ENCODE peak calls at places on chromosomes 3 and 15, in six cellular contexts. One of them, this sample, is unnamed.

GRCh38 chr15:59001946-59002345 is 14.5 kb downstream of the RNF111 start:
- DNase-seq in uterus: no peak
- DNase-seq in thoracic aorta: no peak
- DNase-seq in NCI-H345: no peak
- DNase-seq in ovary: no peak
- DNase-seq in dermis blood vessel endothelial cell: no peak
- DNase-seq in this sample: no peak

GRCh38 chr15:45187894-45188830 is at the start of gene SHF:
- DNase-seq in ovary: peak; percentile 83
- DNase-seq in dermis blood vessel endothelial cell: peak; percentile 44
- DNase-seq in NCI-H345: peak; percentile 61
- DNase-seq in thoracic aorta: peak; percentile 32
- DNase-seq in uterus: peak; percentile 86
- DNase-seq in this sample: peak; percentile 47

GRCh38 chr15:90535254-90535653 is 5.5 kb downstream of the CRTC3 start:
- DNase-seq in uterus: no peak
- DNase-seq in NCI-H345: no peak
- DNase-seq in dermis blood vessel endothelial cell: no peak
- DNase-seq in ovary: no peak
- DNase-seq in thoracic aorta: no peak
- DNase-seq in this sample: no peak

GRCh38 chr3:160447544-160447943 is 2.0 kb downstream of the TRIM59 start:
- DNase-seq in NCI-H345: no peak
- DNase-seq in uterus: no peak
- DNase-seq in ovary: no peak
- DNase-seq in thoracic aorta: no peak
- DNase-seq in dermis blood vessel endothelial cell: no peak
- DNase-seq in this sample: no peak

GRCh38 chr3:4633078-4634004 is 140.2 kb downstream of the ITPR1 start:
- DNase-seq in dermis blood vessel endothelial cell: peak; percentile 83
- DNase-seq in NCI-H345: peak; percentile 54
- DNase-seq in uterus: no peak
- DNase-seq in ovary: no peak
- DNase-seq in thoracic aorta: no peak
- DNase-seq in this sample: no peak

GRCh38 chr3:58379351-58380073 is 46.8 kb downstream of the PXK start:
- DNase-seq in dermis blood vessel endothelial cell: no peak
- DNase-seq in NCI-H345: no peak
- DNase-seq in thoracic aorta: no peak
- DNase-seq in uterus: no peak
- DNase-seq in ovary: no peak
- DNase-seq in this sample: no peak

GRCh38 chr15:71116366-71116765 is 1.1 kb downstream of the THSD4 start:
- DNase-seq in dermis blood vessel endothelial cell: no peak
- DNase-seq in ovary: no peak
- DNase-seq in uterus: no peak
- DNase-seq in thoracic aorta: no peak
- DNase-seq in NCI-H345: no peak
- DNase-seq in this sample: no peak

GRCh38 chr3:17994167-17994566 is 251.7 kb upstream of the TBC1D5 start:
- DNase-seq in ovary: no peak
- DNase-seq in thoracic aorta: no peak
- DNase-seq in dermis blood vessel endothelial cell: no peak
- DNase-seq in uterus: no peak
- DNase-seq in NCI-H345: no peak
- DNase-seq in this sample: no peak

GRCh38 chr3:43960448-43960840 is 269.7 kb downstream of the ABHD5 start:
- DNase-seq in thoracic aorta: no peak
- DNase-seq in NCI-H345: peak; percentile 29
- DNase-seq in uterus: no peak
- DNase-seq in dermis blood vessel endothelial cell: no peak
- DNase-seq in ovary: no peak
- DNase-seq in this sample: no peak

GRCh38 chr3:134339331-134339730 is 34.9 kb downstream of the AMOTL2 start:
- DNase-seq in ovary: no peak
- DNase-seq in thoracic aorta: no peak
- DNase-seq in uterus: no peak
- DNase-seq in dermis blood vessel endothelial cell: no peak
- DNase-seq in NCI-H345: no peak
- DNase-seq in this sample: no peak

GRCh38 chr15:66940368-66940767 is 125.0 kb upstream of the SMAD3 start:
- DNase-seq in thoracic aorta: no peak
- DNase-seq in NCI-H345: no peak
- DNase-seq in dermis blood vessel endothelial cell: no peak
- DNase-seq in uterus: no peak
- DNase-seq in ovary: no peak
- DNase-seq in this sample: no peak

This sample was measured in CD8-positive, alpha-beta memory T cell.